ENCODE peak calls at places on chromosome 7, in eight cellular contexts. One of them, this sample, is unnamed.

GRCh38 chr7:24971333-24972165 is 8.4 kb downstream of the OSBPL3 start:
- DNase-seq in progenitor cell of endocrine pancreas: no peak
- DNase-seq in ovary: no peak
- DNase-seq in tibial artery: no peak
- DNase-seq in HFFc6: peak; percentile 91
- DNase-seq in NB4: peak; percentile 38
- DNase-seq in MCF 10A: peak; percentile 85
- DNase-seq in lower lobe of right lung: no peak
- DNase-seq in this sample: no peak

GRCh38 chr7:133126422-133126821 is 44.5 kb upstream of the CHCHD3 start:
- DNase-seq in NB4: no peak
- DNase-seq in lower lobe of right lung: no peak
- DNase-seq in HFFc6: no peak
- DNase-seq in tibial artery: no peak
- DNase-seq in ovary: no peak
- DNase-seq in MCF 10A: no peak
- DNase-seq in progenitor cell of endocrine pancreas: no peak
- DNase-seq in this sample: no peak

GRCh38 chr7:114830952-114831351 is 90.9 kb upstream of the MDFIC start:
- DNase-seq in MCF 10A: no peak
- DNase-seq in progenitor cell of endocrine pancreas: no peak
- DNase-seq in HFFc6: no peak
- DNase-seq in lower lobe of right lung: no peak
- DNase-seq in ovary: no peak
- DNase-seq in tibial artery: no peak
- DNase-seq in NB4: no peak
- DNase-seq in this sample: no peak

GRCh38 chr7:19091871-19092270 is 25.6 kb downstream of the TWIST1 start:
- DNase-seq in MCF 10A: no peak
- DNase-seq in HFFc6: no peak
- DNase-seq in tibial artery: no peak
- DNase-seq in NB4: no peak
- DNase-seq in lower lobe of right lung: no peak
- DNase-seq in progenitor cell of endocrine pancreas: no peak
- DNase-seq in ovary: no peak
- DNase-seq in this sample: no peak

GRCh38 chr7:94511763-94512162 is 2.2 kb downstream of the CASD1 start:
- DNase-seq in HFFc6: no peak
- DNase-seq in MCF 10A: peak; percentile 29
- DNase-seq in progenitor cell of endocrine pancreas: no peak
- DNase-seq in ovary: no peak
- DNase-seq in tibial artery: no peak
- DNase-seq in lower lobe of right lung: no peak
- DNase-seq in NB4: no peak
- DNase-seq in this sample: no peak

GRCh38 chr7:2832441-2832840 is 11.7 kb downstream of the GNA12 start:
- DNase-seq in progenitor cell of endocrine pancreas: no peak
- DNase-seq in tibial artery: no peak
- DNase-seq in NB4: no peak
- DNase-seq in HFFc6: no peak
- DNase-seq in lower lobe of right lung: no peak
- DNase-seq in ovary: no peak
- DNase-seq in MCF 10A: no peak
- DNase-seq in this sample: no peak

GRCh38 chr7:26265061-26265460 is 26.6 kb upstream of the SNX10 start:
- DNase-seq in HFFc6: no peak
- DNase-seq in ovary: no peak
- DNase-seq in lower lobe of right lung: no peak
- DNase-seq in MCF 10A: peak; percentile 19
- DNase-seq in progenitor cell of endocrine pancreas: no peak
- DNase-seq in NB4: no peak
- DNase-seq in tibial artery: no peak
- DNase-seq in this sample: no peak

GRCh38 chr7:3356173-3356572 is 55.1 kb downstream of the SDK1 start:
- DNase-seq in ovary: no peak
- DNase-seq in tibial artery: no peak
- DNase-seq in lower lobe of right lung: no peak
- DNase-seq in HFFc6: no peak
- DNase-seq in NB4: no peak
- DNase-seq in progenitor cell of endocrine pancreas: no peak
- DNase-seq in MCF 10A: no peak
- DNase-seq in this sample: no peak

GRCh38 chr7:39838326-39838725 is 111.7 kb upstream of the CDK13 start:
- DNase-seq in progenitor cell of endocrine pancreas: no peak
- DNase-seq in HFFc6: no peak
- DNase-seq in NB4: peak; percentile 65
- DNase-seq in MCF 10A: peak; percentile 76
- DNase-seq in tibial artery: no peak
- DNase-seq in lower lobe of right lung: no peak
- DNase-seq in ovary: peak; percentile 73
- DNase-seq in this sample: no peak

GRCh38 chr7:77199008-77199966 is at the start of gene FGL2:
- DNase-seq in lower lobe of right lung: peak; percentile 58
- DNase-seq in tibial artery: peak; percentile 86
- DNase-seq in NB4: peak; percentile 71
- DNase-seq in MCF 10A: no peak
- DNase-seq in ovary: peak; percentile 65
- DNase-seq in HFFc6: peak; percentile 1
- DNase-seq in progenitor cell of endocrine pancreas: no peak
- DNase-seq in this sample: no peak

GRCh38 chr7:131038153-131038552 is 289.5 kb upstream of the MKLN1 start:
- DNase-seq in progenitor cell of endocrine pancreas: no peak
- DNase-seq in ovary: no peak
- DNase-seq in NB4: no peak
- DNase-seq in lower lobe of right lung: no peak
- DNase-seq in MCF 10A: no peak
- DNase-seq in HFFc6: no peak
- DNase-seq in tibial artery: no peak
- DNase-seq in this sample: no peak

GRCh38 chr7:106187613-106188350 is 75.7 kb upstream of the SYPL1 start:
- DNase-seq in HFFc6: no peak
- DNase-seq in MCF 10A: peak; percentile 80
- DNase-seq in progenitor cell of endocrine pancreas: no peak
- DNase-seq in ovary: no peak
- DNase-seq in NB4: no peak
- DNase-seq in lower lobe of right lung: no peak
- DNase-seq in tibial artery: no peak
- DNase-seq in this sample: no peak

GRCh38 chr7:78074713-78075112 is 276.1 kb downstream of the PHTF2 start:
- DNase-seq in tibial artery: no peak
- DNase-seq in MCF 10A: no peak
- DNase-seq in ovary: no peak
- DNase-seq in HFFc6: no peak
- DNase-seq in progenitor cell of endocrine pancreas: no peak
- DNase-seq in lower lobe of right lung: no peak
- DNase-seq in NB4: no peak
- DNase-seq in this sample: no peak

GRCh38 chr7:26443006-26443405 is 151.3 kb downstream of the SNX10 start:
- DNase-seq in progenitor cell of endocrine pancreas: no peak
- DNase-seq in HFFc6: no peak
- DNase-seq in MCF 10A: no peak
- DNase-seq in ovary: no peak
- DNase-seq in tibial artery: no peak
- DNase-seq in NB4: no peak
- DNase-seq in lower lobe of right lung: no peak
- DNase-seq in this sample: no peak

GRCh38 chr7:141976524-141977245 is 3.1 kb upstream of the TAS2R38 start:
- DNase-seq in MCF 10A: no peak
- DNase-seq in progenitor cell of endocrine pancreas: no peak
- DNase-seq in NB4: no peak
- DNase-seq in tibial artery: no peak
- DNase-seq in lower lobe of right lung: no peak
- DNase-seq in HFFc6: no peak
- DNase-seq in ovary: no peak
- DNase-seq in this sample: no peak

GRCh38 chr7:141974831-141975230 is 1.3 kb upstream of the TAS2R38 start:
- DNase-seq in progenitor cell of endocrine pancreas: no peak
- DNase-seq in HFFc6: no peak
- DNase-seq in tibial artery: no peak
- DNase-seq in MCF 10A: peak; percentile 49
- DNase-seq in lower lobe of right lung: no peak
- DNase-seq in ovary: no peak
- DNase-seq in NB4: peak; percentile 60
- DNase-seq in this sample: no peak

GRCh38 chr7:141978351-141978750 is 4.8 kb upstream of the TAS2R38 start:
- DNase-seq in HFFc6: no peak
- DNase-seq in lower lobe of right lung: no peak
- DNase-seq in ovary: no peak
- DNase-seq in NB4: no peak
- DNase-seq in MCF 10A: no peak
- DNase-seq in progenitor cell of endocrine pancreas: no peak
- DNase-seq in tibial artery: no peak
- DNase-seq in this sample: no peak

GRCh38 chr7:141973673-141974072 is at the start of gene TAS2R38:
- DNase-seq in NB4: no peak
- DNase-seq in ovary: no peak
- DNase-seq in MCF 10A: no peak
- DNase-seq in tibial artery: no peak
- DNase-seq in HFFc6: no peak
- DNase-seq in progenitor cell of endocrine pancreas: no peak
- DNase-seq in lower lobe of right lung: no peak
- DNase-seq in this sample: no peak

GRCh38 chr7:141975806-141976523 is 2.4 kb upstream of the TAS2R38 start:
- DNase-seq in ovary: peak; percentile 17
- DNase-seq in lower lobe of right lung: peak; percentile 87
- DNase-seq in NB4: peak; percentile 86
- DNase-seq in progenitor cell of endocrine pancreas: peak; percentile 81
- DNase-seq in HFFc6: peak; percentile 13
- DNase-seq in MCF 10A: peak; percentile 85
- DNase-seq in tibial artery: peak; percentile 72
- DNase-seq in this sample: peak; percentile 90
- TF ChIP-seq CTCF in ovary: no peak
- TF ChIP-seq CTCF in lower lobe of right lung: peak; percentile 86
- TF ChIP-seq CTCF in NB4: peak; percentile 96
- TF ChIP-seq CTCF in progenitor cell of endocrine pancreas: peak; percentile 96
- TF ChIP-seq CTCF in HFFc6: peak; percentile 77
- TF ChIP-seq CTCF in MCF 10A: peak; percentile 92
- TF ChIP-seq CTCF in tibial artery: peak; percentile 70
- TF ChIP-seq CTCF in this sample: peak; percentile 97

GRCh38 chr7:135501402-135501801 is 8.5 kb downstream of the CNOT4 start:
- DNase-seq in progenitor cell of endocrine pancreas: no peak
- DNase-seq in ovary: no peak
- DNase-seq in HFFc6: peak; percentile 63
- DNase-seq in lower lobe of right lung: no peak
- DNase-seq in tibial artery: no peak
- DNase-seq in MCF 10A: no peak
- DNase-seq in NB4: no peak
- DNase-seq in this sample: no peak
- TF ChIP-seq CTCF in progenitor cell of endocrine pancreas: no peak
- TF ChIP-seq CTCF in ovary: no peak
- TF ChIP-seq CTCF in HFFc6: peak; percentile 50
- TF ChIP-seq CTCF in lower lobe of right lung: no peak
- TF ChIP-seq CTCF in tibial artery: no peak
- TF ChIP-seq CTCF in MCF 10A: no peak
- TF ChIP-seq CTCF in NB4: no peak
- TF ChIP-seq CTCF in this sample: no peak

GRCh38 chr7:22469371-22470143 is 30.4 kb downstream of the STEAP1B start:
- DNase-seq in lower lobe of right lung: no peak
- DNase-seq in MCF 10A: no peak
- DNase-seq in tibial artery: no peak
- DNase-seq in ovary: no peak
- DNase-seq in HFFc6: no peak
- DNase-seq in progenitor cell of endocrine pancreas: no peak
- DNase-seq in NB4: no peak
- DNase-seq in this sample: no peak

GRCh38 chr7:22460363-22460988 is 39.5 kb downstream of the STEAP1B start:
- DNase-seq in HFFc6: no peak
- DNase-seq in ovary: no peak
- DNase-seq in MCF 10A: no peak
- DNase-seq in lower lobe of right lung: no peak
- DNase-seq in tibial artery: no peak
- DNase-seq in NB4: no peak
- DNase-seq in progenitor cell of endocrine pancreas: no peak
- DNase-seq in this sample: no peak

GRCh38 chr7:22468609-22469008 is 31.4 kb downstream of the STEAP1B start:
- DNase-seq in MCF 10A: no peak
- DNase-seq in HFFc6: no peak
- DNase-seq in ovary: no peak
- DNase-seq in lower lobe of right lung: no peak
- DNase-seq in NB4: no peak
- DNase-seq in progenitor cell of endocrine pancreas: no peak
- DNase-seq in tibial artery: no peak
- DNase-seq in this sample: no peak

DNA sequence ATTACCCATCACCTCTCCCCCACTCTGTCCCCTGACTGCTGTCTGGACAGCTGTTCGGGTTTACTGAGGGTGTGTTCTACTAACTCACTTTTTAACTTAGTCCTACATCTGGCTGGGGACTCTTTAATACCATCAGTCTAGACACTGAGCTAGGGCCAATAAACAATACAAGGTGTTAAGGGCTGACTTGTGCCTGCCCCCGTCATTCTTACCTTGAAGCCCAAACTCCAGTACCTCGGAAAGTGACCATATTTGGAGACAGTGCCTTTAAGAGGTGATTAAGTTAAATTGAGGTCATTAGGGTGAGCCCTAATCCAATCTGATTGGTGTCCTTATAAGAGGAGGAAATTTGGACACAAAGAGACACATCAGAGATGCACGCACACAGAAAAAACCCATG is 35.7 kb downstream of the STEAP1B start:
- DNase-seq in NB4: no peak
- DNase-seq in progenitor cell of endocrine pancreas: no peak
- DNase-seq in MCF 10A: no peak
- DNase-seq in tibial artery: no peak
- DNase-seq in lower lobe of right lung: no peak
- DNase-seq in ovary: no peak
- DNase-seq in HFFc6: no peak
- DNase-seq in this sample: no peak
- TF ChIP-seq CTCF in NB4: no peak
- TF ChIP-seq CTCF in progenitor cell of endocrine pancreas: no peak
- TF ChIP-seq CTCF in MCF 10A: no peak
- TF ChIP-seq CTCF in tibial artery: no peak
- TF ChIP-seq CTCF in lower lobe of right lung: no peak
- TF ChIP-seq CTCF in ovary: no peak
- TF ChIP-seq CTCF in HFFc6: no peak
- TF ChIP-seq CTCF in this sample: no peak

DNA sequence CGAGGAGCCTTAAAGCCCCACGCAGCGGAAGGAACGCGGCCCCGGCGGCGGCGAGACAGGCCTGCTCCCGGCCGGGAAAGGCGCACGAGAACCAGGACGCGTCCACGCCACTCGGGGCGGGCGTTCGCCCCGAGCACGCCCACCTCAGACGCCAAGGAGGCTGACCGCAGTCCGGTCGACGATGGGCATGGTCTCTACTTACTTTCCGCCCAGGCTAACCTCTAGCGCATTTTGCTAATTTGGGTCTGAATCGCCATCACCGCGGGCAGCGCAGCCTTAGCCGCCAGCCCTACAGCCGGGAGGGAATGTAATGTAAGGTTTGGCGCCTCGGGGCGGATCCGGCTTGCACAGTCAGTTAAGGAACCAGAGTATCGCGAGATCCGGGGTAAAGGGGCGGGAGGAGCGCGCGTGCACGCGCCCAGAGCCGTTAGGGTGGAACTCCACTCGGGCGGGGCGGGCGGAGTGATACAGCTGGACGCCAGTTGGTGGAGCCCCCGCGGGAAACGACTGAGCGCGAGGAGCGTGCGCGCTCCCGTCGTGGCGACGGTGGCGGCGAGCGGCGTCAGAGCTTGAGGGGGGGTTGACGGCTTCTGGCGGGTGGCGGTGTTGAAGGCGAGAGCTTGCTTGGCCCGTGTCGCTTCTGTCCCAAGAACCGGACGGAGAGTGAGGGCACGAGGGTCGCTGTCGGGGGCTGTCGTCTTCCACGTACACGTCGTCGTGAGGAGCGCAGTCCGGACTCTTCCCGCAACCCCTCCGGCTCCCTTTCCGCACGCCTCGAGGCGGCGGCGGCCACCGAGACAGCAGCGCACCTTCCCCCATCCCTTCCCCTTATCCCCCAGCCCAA is at the start of gene LUC7L2:
- DNase-seq in ovary: peak; percentile 100
- DNase-seq in lower lobe of right lung: peak; percentile 100
- DNase-seq in progenitor cell of endocrine pancreas: peak; percentile 99
- DNase-seq in NB4: peak; percentile 100
- DNase-seq in HFFc6: peak; percentile 98
- DNase-seq in MCF 10A: peak; percentile 98
- DNase-seq in tibial artery: peak; percentile 100
- DNase-seq in this sample: peak; percentile 100
- TF ChIP-seq CTCF in ovary: peak; percentile 28
- TF ChIP-seq CTCF in lower lobe of right lung: no peak
- TF ChIP-seq CTCF in progenitor cell of endocrine pancreas: no peak
- TF ChIP-seq CTCF in NB4: no peak
- TF ChIP-seq CTCF in HFFc6: peak; percentile 39
- TF ChIP-seq CTCF in MCF 10A: no peak
- TF ChIP-seq CTCF in tibial artery: no peak
- TF ChIP-seq CTCF in this sample: no peak

This sample was measured in osteocyte.